ENCODE peak calls at places on chromosomes 16 and 17, in six cellular contexts. L is cerebellar cortex; U is left lung; C is activated T-helper 2 cell treated with anti-CD3 and anti-CD28 coated beads, Interferon-gamma antibody, Interleukin-2, Interleukin-4, amounts not matched to agents 10 μg/mL and 5 μg/mL and 100 μg/mL, durations not matched to agents 14 hours and 24 hours and 36 hours; N is B cell; Y is neural crest cell. T is an unnamed sample.

GRCh38 chr16:88882358-88883030 is 16.0 kb upstream of the PABPN1L start:
- DNase-seq in L (no peak), U (no peak), C (peak), N (no peak), Y (no peak), T (no peak)

GRCh38 chr16:8127096-8127495 is 463.2 kb downstream of the TMEM114 start:
- DNase-seq in L (no peak), U (no peak), C (no peak), N (no peak), Y (no peak), T (no peak)

GRCh38 chr16:88320947-88321634 is 61.7 kb upstream of the ZNF469 start:
- DNase-seq in L (no peak), U (peak), C (no peak), N (no peak), Y (no peak), T (no peak)

GRCh38 chr17:14919580-14920160 is 345.5 kb downstream of the PMP22 start:
- DNase-seq in L (no peak), U (no peak), C (no peak), N (no peak), Y (no peak), T (no peak)

GRCh38 chr17:42121066-42121769 is at the start of gene KAT2A:
- DNase-seq in L (peak), U (peak), C (peak), N (peak), Y (peak), T (peak)

GRCh38 chr16:72241930-72242329 is 70.0 kb upstream of the PMFBP1 start:
- DNase-seq in L (peak), U (no peak), C (no peak), N (no peak), Y (peak), T (peak)

GRCh38 chr17:40566027-40566426 is 755 bp upstream of the CCR7 start:
- DNase-seq in L (no peak), U (no peak), C (peak), N (no peak), Y (no peak), T (no peak)

GRCh38 chr16:8946544-8946943 is 17.2 kb downstream of the USP7 start:
- DNase-seq in L (no peak), U (no peak), C (no peak), N (no peak), Y (no peak), T (no peak)